ENCODE peak calls at places on chromosomes 12 and 14, in five cellular contexts. P is GM23248; R is astrocyte; L is effector memory CD4-positive, alpha-beta T cell; M is mucosa of descending colon. B is an unnamed sample. For H3K36me3, the result is how much of the 10 kb centered on the place peaks cover.

GRCh38 chr12:45852508-45852907 is 123.0 kb downstream of the ARID2 start:
- DNase-seq in P (no peak), R (no peak), L (no peak), M (no peak), B (no peak)

GRCh38 chr14:36091096-36091495 is 85.4 kb downstream of the PTCSC3 start:
- DNase-seq in P (peak), R (peak), L (no peak), M (peak), B (peak)

GRCh38 chr12:120999191-121000120 is 16.8 kb downstream of the C12orf43 start:
- DNase-seq in P (peak), R (peak), L (no peak), M (no peak), B (no peak)

GRCh38 chr12:93019911-93020224 is 90.8 kb upstream of the EEA1 start:
- DNase-seq in P (no peak), R (no peak), L (no peak), M (peak), B (no peak)

GRCh38 chr12:22792198-22792597 is 167.2 kb downstream of the ETNK1 start:
- DNase-seq in P (no peak), R (no peak), L (no peak), M (no peak), B (peak)

GRCh38 chr14:63735720-63736119 is 7.9 kb upstream of the SGPP1 start:
- DNase-seq in P (no peak), R (no peak), L (no peak), M (no peak), B (no peak)

GRCh38 chr12:122437656-122438121 is 15.2 kb upstream of the CLIP1 start:
- DNase-seq in P (peak), R (peak), L (no peak), M (peak), B (peak)

GRCh38 chr12:20006856-20007255 is 361.5 kb upstream of the PDE3A start:
- DNase-seq in P (peak), R (no peak), L (no peak), M (no peak), B (no peak)

GRCh38 chr12:132886529-132887477 is 602 bp downstream of the CHFR start:
- DNase-seq in P (peak), R (no peak), L (no peak), M (peak), B (peak)

GRCh38 chr12:132887513-132888341 is at the start of gene CHFR:
- DNase-seq in P (peak), R (peak), L (peak), M (peak), B (peak)

DNA sequence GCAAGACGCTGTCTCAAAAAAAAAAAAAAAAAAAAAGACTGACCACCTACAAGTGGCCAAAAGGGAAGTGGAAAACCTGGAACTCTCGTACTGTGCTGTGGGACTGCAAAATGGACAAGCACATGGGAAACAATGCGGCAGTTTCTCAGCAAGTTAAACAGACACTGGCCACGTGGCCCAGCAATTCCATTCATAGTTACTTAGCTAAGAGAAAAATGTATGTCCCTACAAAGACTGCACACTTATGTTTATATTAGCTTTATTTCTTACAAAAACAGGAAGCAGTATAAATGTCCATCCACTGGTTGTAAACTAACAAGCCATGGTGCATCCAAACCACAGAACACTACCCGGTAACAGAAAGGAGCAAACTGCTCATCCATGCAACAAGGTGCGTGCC is 5.6 kb downstream of the CHFR start:
- DNase-seq in P (no peak), R (peak), L (no peak), M (peak), B (no peak)
- H3K36me3 ChIP-seq in P (under half), R (under half), L (under half), M (under half), B (under half)

GRCh38 chr14:68376067-68376810 is 416.6 kb downstream of the ZFP36L1 start:
- DNase-seq in P (no peak), R (peak), L (no peak), M (no peak), B (peak)

GRCh38 chr14:68379510-68380303 is 413.2 kb downstream of the ZFP36L1 start:
- DNase-seq in P (peak), R (peak), L (no peak), M (peak), B (no peak)

GRCh38 chr14:68375371-68375770 is 417.5 kb downstream of the ZFP36L1 start:
- DNase-seq in P (no peak), R (no peak), L (no peak), M (no peak), B (no peak)

GRCh38 chr14:68377056-68377455 is 415.8 kb downstream of the ZFP36L1 start:
- DNase-seq in P (no peak), R (no peak), L (no peak), M (no peak), B (no peak)

DNA sequence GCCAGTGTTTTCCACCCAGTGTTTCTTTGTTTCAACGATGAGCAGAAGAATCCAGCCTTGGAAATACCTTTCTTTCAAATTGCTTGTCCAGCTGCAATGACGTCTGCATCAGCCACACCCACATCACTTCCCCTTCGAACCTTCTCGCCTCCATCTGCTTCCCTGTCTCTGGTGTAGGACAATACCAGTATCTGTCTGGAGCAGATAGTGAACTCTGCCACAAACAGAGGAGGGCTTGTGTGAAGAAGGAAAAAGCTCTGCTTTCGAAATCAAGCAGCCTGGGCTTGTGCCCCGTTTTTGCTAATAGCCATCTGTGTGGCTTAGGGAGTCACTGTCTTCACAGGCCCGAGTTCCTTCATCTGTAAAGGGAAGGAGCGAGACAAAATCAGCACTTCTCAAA is 415.4 kb downstream of the ZFP36L1 start:
- DNase-seq in P (peak), R (peak), L (no peak), M (peak), B (peak)
- H3K4me3 ChIP-seq in P (peak), R (no peak), L (no peak), M (no peak), B (no peak)

DNA sequence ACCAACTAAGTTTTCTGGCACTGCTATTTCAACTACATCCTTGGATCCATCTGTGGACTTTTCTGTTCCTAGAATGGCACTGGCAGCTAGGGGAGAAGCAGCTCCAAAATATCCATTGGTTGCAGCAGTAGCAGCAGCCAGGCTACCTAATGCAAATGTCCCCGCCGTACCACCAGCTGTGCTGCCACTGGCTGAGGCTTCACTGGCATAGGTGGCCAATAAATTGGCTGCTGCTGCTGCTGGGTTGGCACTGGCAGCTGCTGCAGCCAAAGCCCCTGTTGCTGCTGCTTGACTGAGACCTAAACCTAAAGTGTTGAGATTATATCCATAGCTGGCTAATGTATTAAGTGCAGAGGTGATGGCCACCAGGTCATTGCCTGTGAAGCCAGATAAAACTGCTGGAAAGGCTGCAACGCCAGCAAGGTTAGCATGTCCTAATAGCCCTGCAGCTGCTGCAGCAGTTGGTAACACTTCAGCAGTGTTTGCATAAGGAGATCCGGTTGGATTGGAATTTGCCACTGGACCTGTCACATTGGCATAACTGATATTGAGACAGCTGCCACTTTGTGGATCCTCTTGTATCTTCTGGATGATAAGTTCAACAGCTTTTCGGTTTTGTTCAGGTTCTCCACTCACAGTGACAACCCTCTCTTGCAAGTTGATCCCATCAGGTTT is 149.5 kb downstream of the NOVA1 start:
- DNase-seq in P (no peak), R (no peak), L (no peak), M (no peak), B (no peak)
- H3K36me3 ChIP-seq in P (under half), R (under half), L (under half), M (under half), B (under half)

GRCh38 chr14:67270354-67270753 is 29.1 kb downstream of the PALS1 start:
- DNase-seq in P (peak), R (peak), L (no peak), M (no peak), B (no peak)
- H3K4me3 ChIP-seq in P (peak), R (no peak), L (no peak), M (no peak), B (no peak)

DNA sequence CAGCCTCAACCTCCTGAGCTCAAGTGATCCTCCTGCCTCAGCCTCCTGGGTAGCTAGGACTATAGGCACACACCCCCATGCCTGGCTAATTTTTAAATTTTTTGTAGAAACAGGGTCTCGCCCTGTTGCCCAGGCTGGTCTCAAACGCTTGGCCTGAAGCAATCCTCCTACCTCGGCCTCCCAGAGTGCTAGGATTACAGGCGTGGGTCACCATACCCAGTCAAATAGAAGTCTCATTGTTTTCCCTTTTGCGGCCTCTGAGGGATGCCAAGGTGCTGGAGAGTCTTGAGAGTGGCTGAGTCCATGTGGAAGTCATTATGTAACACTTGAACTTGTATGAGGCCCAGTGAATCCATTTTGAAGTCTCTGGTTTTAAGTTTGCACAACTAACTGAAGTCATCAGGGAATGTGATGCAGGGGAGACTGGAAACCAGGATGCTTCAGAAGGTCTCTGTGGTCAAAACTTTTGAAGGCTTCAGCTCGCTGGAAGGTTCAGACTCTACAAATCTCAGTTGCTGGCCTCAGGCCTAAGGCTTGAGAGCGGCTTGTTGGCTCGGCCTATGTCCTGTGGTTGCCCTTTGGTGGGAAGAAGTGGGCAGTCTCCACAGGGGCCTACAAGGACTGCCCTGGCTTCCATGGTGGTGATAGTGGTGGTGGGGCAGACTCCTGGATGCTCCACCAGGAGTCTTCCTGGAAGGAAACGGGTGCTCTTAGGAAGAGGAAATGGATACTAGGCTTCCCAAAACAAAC is 29.2 kb downstream of the GALNT16 start:
- DNase-seq in P (peak), R (no peak), L (no peak), M (no peak), B (no peak)
- H3K36me3 ChIP-seq in P (under half), R (under half), L (under half), M (under half), B (under half)

GRCh38 chr14:90569606-90570462 is 173.0 kb downstream of the CALM1 start:
- DNase-seq in P (no peak), R (no peak), L (no peak), M (no peak), B (peak)

GRCh38 chr14:90568405-90568804 is 171.6 kb downstream of the CALM1 start:
- DNase-seq in P (no peak), R (no peak), L (no peak), M (no peak), B (no peak)

GRCh38 chr14:90571149-90571548 is 174.3 kb downstream of the CALM1 start:
- DNase-seq in P (no peak), R (no peak), L (no peak), M (no peak), B (no peak)

GRCh38 chr14:90569201-90569600 is 172.4 kb downstream of the CALM1 start:
- DNase-seq in P (no peak), R (no peak), L (no peak), M (no peak), B (no peak)

DNA sequence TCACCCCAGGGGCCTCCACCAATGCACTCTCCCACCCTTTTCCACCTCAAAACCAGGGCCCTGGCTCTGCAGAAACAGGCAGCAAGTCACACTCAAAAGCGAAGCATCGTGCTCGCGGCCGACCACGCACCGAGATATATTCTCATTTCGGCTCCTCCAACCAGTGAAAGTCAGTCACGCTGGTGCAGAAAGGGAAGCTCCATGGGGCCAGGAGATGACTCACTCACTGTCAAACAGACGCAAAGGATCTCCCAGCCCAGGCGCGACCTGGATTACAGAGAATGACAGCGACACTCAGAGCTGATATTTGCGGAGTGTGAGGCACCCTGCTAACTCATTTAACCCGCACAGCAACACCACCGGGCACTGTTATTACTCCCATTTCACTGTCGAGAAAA is 173.6 kb downstream of the CALM1 start:
- DNase-seq in P (no peak), R (no peak), L (no peak), M (no peak), B (no peak)
- H3K4me3 ChIP-seq in P (no peak), R (no peak), L (no peak), M (no peak), B (no peak)

DNA sequence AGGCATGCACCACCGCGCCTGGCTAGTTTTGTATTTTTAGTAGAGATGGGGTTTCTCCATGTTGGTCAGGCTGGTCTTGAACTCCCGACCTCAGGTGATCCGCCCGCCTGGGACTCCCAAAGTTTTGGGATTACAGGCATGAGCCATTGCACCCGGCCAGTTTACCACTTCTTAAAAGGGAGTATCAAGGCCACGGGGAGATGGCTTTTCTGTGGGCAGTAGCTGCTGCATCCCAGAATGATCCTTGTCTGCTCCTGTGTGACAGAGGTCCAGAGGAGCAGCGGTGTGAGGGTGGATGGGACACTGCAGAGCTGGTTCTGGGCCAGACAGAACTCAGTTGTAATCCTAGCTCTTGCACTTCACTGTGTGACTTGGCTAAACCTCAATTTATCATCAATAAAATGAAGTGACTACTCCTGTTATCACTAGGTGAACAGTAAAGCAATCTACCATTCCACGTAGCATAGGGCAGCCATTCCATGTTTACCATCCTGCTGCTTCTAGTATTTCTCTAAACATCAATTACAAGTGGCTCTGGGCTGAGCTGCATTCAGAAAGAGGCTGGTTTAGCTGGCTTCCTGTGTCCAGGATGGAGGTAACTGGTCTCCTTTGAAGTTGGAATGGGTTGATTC is 3.0 kb upstream of the NPFF start:
- DNase-seq in P (no peak), R (no peak), L (no peak), M (no peak), B (no peak)
- H3K36me3 ChIP-seq in P (under half), R (under half), L (half or more), M (under half), B (under half)

GRCh38 chr12:130714091-130714590 is 2.0 kb downstream of the RIMBP2 start:
- DNase-seq in P (no peak), R (no peak), L (no peak), M (no peak), B (no peak)
- H3K4me3 ChIP-seq in P (no peak), R (no peak), L (no peak), M (no peak), B (no peak)

GRCh38 chr12:3720772-3721171 is 32.1 kb downstream of the CRACR2A start:
- DNase-seq in P (no peak), R (no peak), L (no peak), M (no peak), B (no peak)
- H3K36me3 ChIP-seq in P (under half), R (under half), L (under half), M (under half), B (under half)

B was measured in mammary epithelial cell.